ENCODE peak calls at places on chromosomes 12 and 14, in nine cellular contexts. S, H, G, C, Q, V, Z, R and Y are unnamed samples.
A peak's percentile ranks its signal among the peaks of the same experiment; 100 is the strongest.

GRCh38 chr12:117151195-117152031 is 38.9 kb downstream of the FBXO21 start:
- DNase-seq in V (peak; percentile 2), S (no peak), R (peak; percentile 78), Q (no peak), Z (peak; percentile 54), G (peak; percentile 59), C (no peak), H (no peak), Y (peak; percentile 93)

GRCh38 chr14:85281921-85282320 is 248.0 kb upstream of the FLRT2 start:
- DNase-seq in C (no peak), S (no peak), Z (no peak), R (no peak), H (no peak), Q (no peak), V (no peak), G (no peak), Y (no peak)

GRCh38 chr12:104336115-104336514 is 32.6 kb downstream of the EID3 start:
- DNase-seq in H (no peak), V (no peak), Q (no peak), S (no peak), Z (no peak), G (no peak), R (no peak), C (no peak), Y (no peak)

GRCh38 chr12:51963477-51963876 is 12.0 kb downstream of the ACVR1B start:
- DNase-seq in V (no peak), C (no peak), H (no peak), G (no peak), Z (no peak), R (no peak), S (no peak), Q (no peak), Y (no peak)

GRCh38 chr12:57112492-57113294 is 1.5 kb upstream of the STAT6 start:
- DNase-seq in V (no peak), Z (no peak), C (no peak), H (no peak), G (no peak), R (no peak), Q (no peak), S (no peak), Y (no peak)

GRCh38 chr14:60705100-60705499 is 19.1 kb downstream of the SIX4 start:
- DNase-seq in C (no peak), S (no peak), Z (no peak), H (no peak), R (no peak), Q (no peak), G (no peak), V (no peak), Y (no peak)

GRCh38 chr14:31717294-31718085 is 156.3 kb downstream of the NUBPL start:
- DNase-seq in Q (no peak), S (peak; percentile 21), Z (no peak), H (no peak), R (no peak), C (no peak), V (peak; percentile 28), G (no peak), Y (no peak)

GRCh38 chr14:43306053-43306452 is 1201.0 kb downstream of the FSCB start:
- DNase-seq in S (no peak), V (no peak), C (no peak), Z (no peak), Q (no peak), H (no peak), R (no peak), G (no peak), Y (no peak)

GRCh38 chr12:19507823-19508222 is 68.5 kb downstream of the AEBP2 start:
- DNase-seq in Q (no peak), V (no peak), Z (no peak), G (peak; percentile 18), H (no peak), R (peak; percentile 42), S (no peak), C (no peak), Y (no peak)

GRCh38 chr14:47917344-47917954 is 242.0 kb upstream of the MDGA2 start:
- DNase-seq in H (no peak), S (no peak), V (peak; percentile 14), Z (no peak), G (peak; percentile 54), Q (no peak), C (no peak), R (peak; percentile 19), Y (no peak)

GRCh38 chr12:15485466-15485865 is 163.2 kb downstream of the PTPRO start:
- DNase-seq in Q (no peak), Z (no peak), G (no peak), C (no peak), R (no peak), S (no peak), V (no peak), H (no peak), Y (no peak)

GRCh38 chr12:121576851-121577391 is 3.9 kb downstream of the KDM2B start:
- DNase-seq in Z (no peak), G (peak; percentile 75), R (peak; percentile 10), S (peak; percentile 85), C (no peak), Q (no peak), V (no peak), H (no peak), Y (no peak)

GRCh38 chr14:55122441-55122986 is 6.5 kb upstream of the LGALS3 start:
- DNase-seq in G (no peak), Q (no peak), V (no peak), H (no peak), R (no peak), Z (peak; percentile 52), S (no peak), C (no peak), Y (no peak)

GRCh38 chr14:22794533-22794932 is 20.7 kb downstream of the SLC7A7 start:
- DNase-seq in Q (no peak), S (no peak), Z (no peak), G (no peak), R (no peak), H (no peak), V (no peak), C (no peak), Y (no peak)

GRCh38 chr12:52188658-52189057 is 3.2 kb downstream of the KRT80 start:
- DNase-seq in Z (no peak), H (no peak), V (no peak), Q (no peak), C (no peak), S (no peak), R (no peak), G (no peak), Y (no peak)

GRCh38 chr12:66187016-66187415 is 2.0 kb upstream of the IRAK3 start:
- DNase-seq in G (no peak), Q (no peak), H (no peak), R (no peak), S (no peak), Z (no peak), V (no peak), C (no peak), Y (no peak)

GRCh38 chr14:77003960-77004710 is 24.4 kb downstream of the IRF2BPL start:
- DNase-seq in V (no peak), C (no peak), H (no peak), G (no peak), R (no peak), S (no peak), Q (no peak), Z (peak; percentile 51), Y (no peak)